ENCODE peak calls at places on chromosomes 11 and 22, in five cellular contexts. R, Z, E, P and D are unnamed samples.

GRCh38 chr11:118545533-118545932 is 14.5 kb downstream of the TMEM25 start:
- DNase-seq in R (no peak), Z (no peak), E (no peak), P (no peak), D (no peak)

GRCh38 chr11:65141896-65142494 is 7.7 kb upstream of the SYVN1 start:
- DNase-seq in R (no peak), Z (no peak), E (no peak), P (no peak), D (no peak)

GRCh38 chr22:42451499-42452145 is 19.4 kb upstream of the NFAM1 start:
- DNase-seq in R (no peak), Z (no peak), E (no peak), P (no peak), D (no peak)

GRCh38 chr11:10302744-10303557 is 1.9 kb upstream of the ADM start:
- DNase-seq in R (no peak), Z (peak; percentile 88), E (peak; percentile 72), P (peak; percentile 93), D (no peak)

GRCh38 chr11:18063131-18063530 is 17.1 kb upstream of the TPH1 start:
- DNase-seq in R (no peak), Z (no peak), E (no peak), P (no peak), D (no peak)

GRCh38 chr11:96168623-96169022 is 174.4 kb downstream of the MAML2 start:
- DNase-seq in R (peak; percentile 86), Z (peak; percentile 95), E (peak; percentile 96), P (peak; percentile 64), D (no peak)

GRCh38 chr22:23533328-23533762 is 46.7 kb downstream of the IGLL1 start:
- DNase-seq in R (no peak), Z (peak; percentile 21), E (peak; percentile 61), P (no peak), D (no peak)

GRCh38 chr11:10032991-10033390 is 261.0 kb downstream of the SBF2 start:
- DNase-seq in R (peak; percentile 46), Z (peak; percentile 57), E (peak; percentile 35), P (no peak), D (no peak)

GRCh38 chr11:73259406-73260126 is 12.6 kb upstream of the P2RY6 start:
- DNase-seq in R (no peak), Z (no peak), E (no peak), P (no peak), D (no peak)

GRCh38 chr11:93626038-93626437 is 35.4 kb upstream of the CEP295 start:
- DNase-seq in R (no peak), Z (no peak), E (no peak), P (no peak), D (no peak)

GRCh38 chr11:59173080-59173963 is 1.4 kb downstream of the DTX4 start:
- DNase-seq in R (peak; percentile 12), Z (peak; percentile 49), E (peak; percentile 51), P (peak; percentile 58), D (no peak)

GRCh38 chr11:75611823-75612222 is 49.8 kb downstream of the SERPINH1 start:
- DNase-seq in R (no peak), Z (no peak), E (no peak), P (no peak), D (no peak)

GRCh38 chr22:49765091-49765771 is 62.4 kb downstream of the BRD1 start:
- DNase-seq in R (no peak), Z (no peak), E (no peak), P (peak; percentile 12), D (no peak)

GRCh38 chr11:7577883-7578242 is 64.1 kb downstream of the PPFIBP2 start:
- DNase-seq in R (no peak), Z (peak; percentile 66), E (peak; percentile 72), P (no peak), D (no peak)

GRCh38 chr22:19691721-19692341 is 22.5 kb upstream of the SEPTIN5 start:
- DNase-seq in R (peak; percentile 67), Z (peak; percentile 71), E (peak; percentile 68), P (no peak), D (no peak)

GRCh38 chr11:117953029-117953671 is 23.9 kb upstream of the TMPRSS13 start:
- DNase-seq in R (no peak), Z (no peak), E (no peak), P (no peak), D (no peak)

GRCh38 chr22:29632672-29633071 is 29.2 kb downstream of the NF2 start:
- DNase-seq in R (no peak), Z (peak; percentile 27), E (no peak), P (no peak), D (no peak)

GRCh38 chr11:70176940-70177689 is 26.0 kb upstream of the FADD start:
- DNase-seq in R (no peak), Z (peak; percentile 49), E (no peak), P (peak; percentile 42), D (peak; percentile 48)

GRCh38 chr22:45318558-45319318 is 9.0 kb downstream of the FAM118A start:
- DNase-seq in R (peak; percentile 68), Z (no peak), E (peak; percentile 66), P (no peak), D (no peak)

GRCh38 chr11:66969584-66970205 is 5.4 kb upstream of the C11orf86 start:
- DNase-seq in R (peak; percentile 95), Z (peak; percentile 84), E (peak; percentile 92), P (no peak), D (no peak)

GRCh38 chr11:86629070-86629706 is 43.2 kb downstream of the ME3 start:
- DNase-seq in R (no peak), Z (peak; percentile 44), E (peak; percentile 64), P (no peak), D (no peak)

GRCh38 chr11:88402192-88402715 is 64.7 kb upstream of the CTSC start:
- DNase-seq in R (peak; percentile 90), Z (peak; percentile 84), E (peak; percentile 69), P (no peak), D (no peak)

GRCh38 chr11:8689726-8690255 is 7.2 kb downstream of the RPL27A start:
- DNase-seq in R (peak; percentile 45), Z (peak; percentile 40), E (no peak), P (peak; percentile 1), D (no peak)

GRCh38 chr22:39569066-39569465 is 1.5 kb upstream of the CACNA1I start:
- DNase-seq in R (no peak), Z (no peak), E (no peak), P (no peak), D (no peak)

GRCh38 chr22:50620861-50621490 is 7.0 kb downstream of the ARSA start:
- DNase-seq in R (no peak), Z (peak; percentile 36), E (no peak), P (no peak), D (no peak)

GRCh38 chr11:101516546-101516945 is 67.3 kb downstream of the TRPC6 start:
- DNase-seq in R (no peak), Z (no peak), E (no peak), P (no peak), D (peak; percentile 27)

GRCh38 chr11:19820100-19820499 is 107.5 kb downstream of the NAV2 start:
- DNase-seq in R (peak; percentile 76), Z (peak; percentile 62), E (peak; percentile 42), P (peak; percentile 81), D (no peak)

GRCh38 chr11:6586434-6587359 is 16.7 kb downstream of the RRP8 start:
- DNase-seq in R (no peak), Z (peak; percentile 60), E (peak; percentile 62), P (no peak), D (no peak)

GRCh38 chr11:25981998-25982397 is 349.9 kb upstream of the ANO3 start:
- DNase-seq in R (peak; percentile 29), Z (peak; percentile 80), E (peak; percentile 87), P (no peak), D (peak; percentile 33)

GRCh38 chr11:63769044-63769718 is 606 bp upstream of the ZFTA start:
- DNase-seq in R (no peak), Z (peak; percentile 74), E (peak; percentile 44), P (no peak), D (no peak)

GRCh38 chr22:35341090-35341874 is 39.6 kb upstream of the HMOX1 start:
- DNase-seq in R (no peak), Z (no peak), E (no peak), P (no peak), D (no peak)

GRCh38 chr11:78930810-78931209 is 356.1 kb upstream of the NARS2 start:
- DNase-seq in R (no peak), Z (no peak), E (no peak), P (no peak), D (no peak)
- H3K27me3 ChIP-seq in R (no peaks in the 10 kb centered on the region), Z (peaks cover 7% of the 10 kb centered on the region), E (peaks cover 4% of the 10 kb centered on the region), P (no peaks in the 10 kb centered on the region), D (peaks cover 33% of the 10 kb centered on the region)

DNA sequence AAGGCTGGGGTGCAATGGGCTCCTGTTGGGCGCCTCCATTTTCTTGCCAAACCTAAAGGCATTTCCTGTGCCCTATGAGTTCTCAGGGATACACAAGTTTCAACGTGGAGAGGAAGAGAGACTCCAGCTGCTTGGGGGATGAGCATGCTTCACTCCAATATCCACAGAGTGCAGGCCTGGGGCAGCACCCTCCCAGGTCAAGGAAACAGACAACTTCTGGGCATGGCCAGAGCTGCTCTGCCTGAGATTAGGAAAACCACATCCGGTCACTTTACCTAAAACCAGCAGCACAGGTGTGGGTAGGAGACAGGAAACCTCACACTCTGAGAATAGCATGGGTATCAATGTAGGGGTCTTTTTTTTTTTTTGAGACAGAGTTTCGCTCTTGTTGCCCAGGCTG is 28.7 kb downstream of the TMEM184B start:
- DNase-seq in R (no peak), Z (no peak), E (no peak), P (no peak), D (no peak)
- H3K4me1 ChIP-seq in R (peaks cover 36% of the 10 kb centered on the region), Z (peaks cover 23% of the 10 kb centered on the region), E (peaks cover 7% of the 10 kb centered on the region), P (peaks cover 47% of the 10 kb centered on the region), D (no peaks in the 10 kb centered on the region)

GRCh38 chr11:68783216-68783821 is 32.0 kb upstream of the TESMIN start:
- DNase-seq in R (no peak), Z (no peak), E (no peak), P (no peak), D (no peak)

GRCh38 chr11:68784653-68785052 is 33.3 kb upstream of the TESMIN start:
- DNase-seq in R (no peak), Z (no peak), E (no peak), P (no peak), D (no peak)

GRCh38 chr11:68782711-68783110 is 31.4 kb upstream of the TESMIN start:
- DNase-seq in R (no peak), Z (no peak), E (no peak), P (no peak), D (no peak)

GRCh38 chr11:68778205-68778604 is 26.9 kb upstream of the TESMIN start:
- DNase-seq in R (no peak), Z (no peak), E (no peak), P (no peak), D (no peak)

DNA sequence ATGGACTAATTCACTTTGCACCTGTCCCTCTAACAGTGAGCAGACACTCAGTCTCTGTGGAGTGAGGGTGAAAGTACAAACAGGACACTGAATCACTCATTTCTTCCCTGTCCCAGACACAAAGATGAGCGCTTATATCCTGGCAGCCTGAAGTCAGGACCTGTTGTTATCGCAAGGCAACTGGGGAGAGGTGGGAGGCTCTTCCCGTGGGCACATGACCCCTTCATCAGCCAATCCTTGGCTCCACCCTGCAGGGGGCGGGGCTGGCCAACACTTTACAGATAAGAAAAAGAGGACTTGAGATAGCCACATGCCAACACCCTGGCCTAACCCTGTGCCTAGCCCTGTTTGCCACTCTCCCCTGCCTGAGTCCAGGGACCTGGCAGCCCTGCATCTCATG is 29.5 kb upstream of the TESMIN start:
- DNase-seq in R (no peak), Z (no peak), E (peak; percentile 19), P (peak; percentile 60), D (peak; percentile 37)
- H3K27ac ChIP-seq in R (no peak overlapping the region), Z (no peak overlapping the region), E (no peak overlapping the region), P (no peak overlapping the region), D (no peak overlapping the region)

GRCh38 chr11:109747839-109748238 is 325.8 kb downstream of the C11orf87 start:
- DNase-seq in R (no peak), Z (peak; percentile 10), E (no peak), P (peak; percentile 23), D (no peak)

GRCh38 chr11:109750964-109751363 is 329.0 kb downstream of the C11orf87 start:
- DNase-seq in R (no peak), Z (no peak), E (no peak), P (no peak), D (no peak)

GRCh38 chr11:109745996-109746625 is 324.1 kb downstream of the C11orf87 start:
- DNase-seq in R (no peak), Z (no peak), E (no peak), P (no peak), D (no peak)
- H3K27me3 ChIP-seq in R (peaks cover 2% of the 10 kb centered on the region), Z (no peaks in the 10 kb centered on the region), E (no peaks in the 10 kb centered on the region), P (no peaks in the 10 kb centered on the region), D (no peaks in the 10 kb centered on the region)